ENCODE peak calls at places on chromosomes 13 and 19, in nine cellular contexts. T is aorta; O is stimulated activated CD4-positive, alpha-beta T cell treated with anti-CD3 and anti-CD28 coated beads, Interleukin-4, amount 100 ng/mL, for 4 hours; H is EH; K is Calu3; P is iris pigment epithelial cell; S is OCI-LY7; B is NK-92 treated with Interleukin-12 subunit alpha and Interleukin-12 subunit beta, amount 100 ng/mL, for 24 hours; F is A549. U is an unnamed sample.
A peak's percentile ranks its signal among the peaks of the same experiment; 100 is the strongest.

GRCh38 chr19:45920458-45920857 is 5.9 kb upstream of the NANOS2 start:
- DNase-seq in T (no peak), O (no peak), H (no peak), K (no peak), P (no peak), S (no peak), B (no peak), F (no peak), U (peak; percentile 24)

GRCh38 chr19:10952809-10953208 is 8.0 kb upstream of the SMARCA4 start:
- DNase-seq in T (no peak), O (no peak), H (no peak), K (peak; percentile 42), P (no peak), S (no peak), B (no peak), F (no peak), U (no peak)

GRCh38 chr19:661427-662196 is 1.4 kb downstream of the RNF126 start:
- DNase-seq in T (no peak), O (peak; percentile 64), H (peak; percentile 45), K (no peak), P (no peak), S (peak; percentile 55), B (peak; percentile 28), F (no peak), U (no peak)

GRCh38 chr13:47033216-47033615 is 136.4 kb upstream of the HTR2A start:
- DNase-seq in T (no peak), O (no peak), H (peak; percentile 68), K (no peak), P (peak; percentile 21), S (no peak), B (no peak), F (no peak), U (no peak)

GRCh38 chr13:42075517-42075916 is 27.1 kb downstream of the DGKH start:
- DNase-seq in T (no peak), O (no peak), H (no peak), K (no peak), P (no peak), S (no peak), B (no peak), F (no peak), U (no peak)

GRCh38 chr13:88919970-88920628 is 1248.9 kb downstream of the SLITRK5 start:
- DNase-seq in T (no peak), O (peak; percentile 38), H (no peak), K (no peak), P (no peak), S (no peak), B (no peak), F (no peak), U (no peak)

GRCh38 chr13:75946746-75947397 is 310.7 kb downstream of the LMO7 start:
- DNase-seq in T (no peak), O (no peak), H (no peak), K (no peak), P (no peak), S (no peak), B (no peak), F (no peak), U (no peak)

GRCh38 chr19:9597027-9597426 is 12.7 kb upstream of the ZNF121 start:
- DNase-seq in T (no peak), O (no peak), H (peak; percentile 82), K (peak; percentile 17), P (peak; percentile 92), S (no peak), B (no peak), F (no peak), U (no peak)

GRCh38 chr19:2464389-2464788 is 7.6 kb upstream of the LMNB2 start:
- DNase-seq in T (no peak), O (no peak), H (no peak), K (no peak), P (no peak), S (no peak), B (no peak), F (no peak), U (no peak)

GRCh38 chr19:2171349-2172145 is 7.8 kb downstream of the DOT1L start:
- DNase-seq in T (no peak), O (peak; percentile 84), H (no peak), K (peak; percentile 43), P (no peak), S (peak; percentile 82), B (no peak), F (no peak), U (peak; percentile 85)

GRCh38 chr19:5832527-5833216 is 6.8 kb downstream of the FUT6 start:
- DNase-seq in T (no peak), O (no peak), H (no peak), K (no peak), P (no peak), S (no peak), B (no peak), F (no peak), U (no peak)

GRCh38 chr13:45296259-45296658 is 44.7 kb downstream of the TPT1 start:
- DNase-seq in T (no peak), O (no peak), H (no peak), K (no peak), P (peak; percentile 33), S (no peak), B (no peak), F (no peak), U (no peak)

GRCh38 chr13:25170554-25171107 is 1.5 kb downstream of the AMER2 start:
- DNase-seq in T (no peak), O (no peak), H (no peak), K (no peak), P (no peak), S (no peak), B (no peak), F (no peak), U (no peak)

GRCh38 chr13:46554971-46555370 is 2.0 kb downstream of the LRCH1 start:
- DNase-seq in T (no peak), O (no peak), H (peak; percentile 24), K (no peak), P (no peak), S (no peak), B (no peak), F (no peak), U (no peak)

GRCh38 chr19:14080887-14081796 is 4.4 kb downstream of the C19orf67 start:
- DNase-seq in T (peak; percentile 100), O (peak; percentile 99), H (peak; percentile 100), K (peak; percentile 95), P (peak; percentile 99), S (peak; percentile 100), B (peak; percentile 98), F (peak; percentile 93), U (peak; percentile 99)

GRCh38 chr19:16131648-16132047 is 11.8 kb upstream of the HSH2D start:
- DNase-seq in T (no peak), O (no peak), H (no peak), K (no peak), P (no peak), S (no peak), B (no peak), F (no peak), U (no peak)

GRCh38 chr19:16619456-16619855 is 8.5 kb downstream of the MED26 start:
- DNase-seq in T (no peak), O (no peak), H (peak; percentile 6), K (no peak), P (peak; percentile 6), S (no peak), B (no peak), F (no peak), U (no peak)

GRCh38 chr19:42553292-42554045 is 25.2 kb upstream of the CEACAM1 start:
- DNase-seq in T (no peak), O (no peak), H (peak; percentile 86), K (no peak), P (peak; percentile 87), S (no peak), B (no peak), F (no peak), U (no peak)

GRCh38 chr19:16338470-16339360 is 14.1 kb downstream of the KLF2 start:
- DNase-seq in T (peak; percentile 86), O (peak; percentile 54), H (peak; percentile 98), K (peak; percentile 57), P (peak; percentile 90), S (peak; percentile 30), B (peak; percentile 15), F (peak; percentile 66), U (peak; percentile 79)

GRCh38 chr13:31733066-31733465 is 6.3 kb upstream of the RXFP2 start:
- DNase-seq in T (no peak), O (no peak), H (peak; percentile 21), K (no peak), P (peak; percentile 38), S (no peak), B (no peak), F (no peak), U (no peak)

GRCh38 chr19:43395561-43395960 is 19.1 kb upstream of the TEX101 start:
- DNase-seq in T (no peak), O (no peak), H (no peak), K (no peak), P (no peak), S (no peak), B (no peak), F (no peak), U (no peak)

GRCh38 chr13:110475550-110476219 is 85.8 kb downstream of the RAB20 start:
- DNase-seq in T (no peak), O (no peak), H (no peak), K (no peak), P (no peak), S (peak; percentile 30), B (no peak), F (no peak), U (peak; percentile 49)

GRCh38 chr13:41835871-41836270 is 125.0 kb downstream of the VWA8 start:
- DNase-seq in T (no peak), O (no peak), H (peak; percentile 72), K (no peak), P (peak; percentile 71), S (no peak), B (no peak), F (no peak), U (no peak)

GRCh38 chr19:4976412-4977298 is 7.7 kb downstream of the KDM4B start:
- DNase-seq in T (peak; percentile 88), O (no peak), H (peak; percentile 95), K (no peak), P (peak; percentile 99), S (no peak), B (no peak), F (peak; percentile 62), U (peak; percentile 92)

GRCh38 chr13:77918391-77919261 is at the start of gene EDNRB:
- DNase-seq in T (peak; percentile 79), O (no peak), H (no peak), K (no peak), P (peak; percentile 12), S (no peak), B (no peak), F (peak; percentile 25), U (peak; percentile 80)